ENCODE peak calls at places on chromosomes 11 and 22, in ten cellular contexts. J is A549, I is uterus, M is nephron progenitor cell, A is left ventricle myocardium inferior, Q is BJ, B is cardiac muscle cell, G is heart left ventricle, K is HL-60, S is transverse colon. P is an unnamed sample.

GRCh38 chr11:116731821-116732739 is 40.7 kb downstream of the BUD13 start:
- DNase-seq in G (no peak), A (no peak), M (no peak), J (no peak), I (no peak), Q (no peak), S (no peak), B (peak), K (no peak), P (no peak)

GRCh38 chr22:47189056-47189916 is 426.8 kb downstream of the TBC1D22A start:
- DNase-seq in S (peak), Q (no peak), A (no peak), G (peak), B (no peak), I (peak), K (no peak), J (no peak), M (no peak), P (no peak)

GRCh38 chr22:19554834-19555404 is 30.7 kb upstream of the CLDN5 start:
- DNase-seq in G (no peak), A (no peak), Q (no peak), M (peak), B (peak), S (no peak), I (no peak), J (peak), K (no peak), P (peak)

GRCh38 chr11:102172127-102172848 is 62.0 kb downstream of the YAP1 start:
- DNase-seq in I (no peak), M (no peak), J (no peak), G (no peak), S (no peak), Q (no peak), A (no peak), K (no peak), B (no peak), P (peak)

GRCh38 chr11:71251159-71251721 is 1.1 kb downstream of the SHANK2 start:
- DNase-seq in K (no peak), G (no peak), I (no peak), Q (no peak), S (peak), A (no peak), J (peak), B (no peak), M (no peak), P (no peak)

GRCh38 chr11:47667135-47667534 is 24.8 kb upstream of the MTCH2 start:
- DNase-seq in S (no peak), G (no peak), A (no peak), B (no peak), J (no peak), Q (no peak), K (no peak), I (no peak), M (peak), P (no peak)

GRCh38 chr11:2933376-2934056 is 4.3 kb upstream of the PHLDA2 start:
- DNase-seq in M (no peak), B (no peak), Q (no peak), G (no peak), S (peak), A (peak), J (peak), I (no peak), K (peak), P (peak)

GRCh38 chr11:44258190-44258489 is 51.8 kb downstream of the ALX4 start:
- DNase-seq in A (no peak), Q (peak), M (no peak), J (no peak), G (no peak), S (no peak), K (no peak), I (no peak), B (no peak), P (no peak)

GRCh38 chr11:125886997-125887372 is 483 bp upstream of the HYLS1 start:
- DNase-seq in I (peak), J (no peak), B (no peak), Q (no peak), A (peak), G (peak), K (no peak), M (no peak), S (peak), P (peak)

GRCh38 chr11:6437993-6438392 is 2.8 kb downstream of the HPX start:
- DNase-seq in G (no peak), S (no peak), A (no peak), J (no peak), B (no peak), K (peak), I (no peak), Q (no peak), M (no peak), P (no peak)

GRCh38 chr11:33160147-33160546 is 1.1 kb downstream of the CSTF3 start:
- DNase-seq in M (no peak), G (no peak), S (no peak), A (no peak), J (no peak), I (no peak), Q (no peak), B (no peak), K (peak), P (peak)

GRCh38 chr11:64864473-64865285 is 13.7 kb downstream of the EHD1 start:
- DNase-seq in B (peak), Q (no peak), M (no peak), A (peak), G (peak), I (peak), S (peak), J (no peak), K (no peak), P (no peak)

GRCh38 chr11:71221201-71221600 is 31.2 kb downstream of the SHANK2 start:
- DNase-seq in M (no peak), I (no peak), Q (no peak), B (no peak), G (no peak), S (no peak), A (no peak), K (no peak), J (no peak), P (no peak)

GRCh38 chr11:111840143-111840542 is 31.2 kb downstream of the ALG9 start:
- DNase-seq in K (no peak), J (no peak), M (no peak), A (no peak), Q (no peak), G (no peak), S (no peak), I (no peak), B (no peak), P (no peak)

GRCh38 chr22:20972933-20973577 is 6.0 kb downstream of the AIFM3 start:
- DNase-seq in M (no peak), B (no peak), A (no peak), K (no peak), S (no peak), J (no peak), G (no peak), Q (no peak), I (no peak), P (no peak)

GRCh38 chr22:40855960-40856512 is 403 bp downstream of the ST13 start:
- DNase-seq in K (peak), I (no peak), B (peak), A (peak), M (peak), J (no peak), S (no peak), Q (no peak), G (no peak), P (peak)

GRCh38 chr11:33942954-33943353 is 51.1 kb upstream of the LMO2 start:
- DNase-seq in A (peak), Q (peak), I (peak), M (no peak), B (no peak), K (no peak), S (no peak), J (no peak), G (peak), P (peak)

GRCh38 chr11:9344046-9344680 is 29.8 kb upstream of the TMEM41B start:
- DNase-seq in A (no peak), G (no peak), J (no peak), K (no peak), I (no peak), M (no peak), B (peak), Q (no peak), S (no peak), P (no peak)

GRCh38 chr11:76284161-76284560 is 77.9 kb upstream of the WNT11 start:
- DNase-seq in M (no peak), B (no peak), G (no peak), K (no peak), J (no peak), A (no peak), S (no peak), I (no peak), Q (no peak), P (no peak)

GRCh38 chr11:117691501-117691900 is 105.5 kb downstream of the DSCAML1 start:
- DNase-seq in K (no peak), A (no peak), B (no peak), Q (no peak), J (no peak), I (no peak), M (no peak), S (no peak), G (no peak), P (no peak)

GRCh38 chr22:24514241-24515024 is 19.3 kb downstream of the UPB1 start:
- DNase-seq in A (no peak), K (no peak), Q (no peak), M (no peak), J (no peak), G (no peak), B (no peak), I (no peak), S (peak), P (no peak)

GRCh38 chr11:112968988-112969714 is 7.9 kb downstream of the NCAM1 start:
- DNase-seq in I (no peak), J (no peak), G (no peak), A (no peak), S (no peak), M (no peak), B (no peak), K (no peak), Q (no peak), P (peak)

GRCh38 chr22:26681395-26681821 is 24.0 kb downstream of the MIAT start:
- DNase-seq in B (peak), K (no peak), J (no peak), M (peak), A (no peak), G (no peak), S (no peak), Q (no peak), I (no peak), P (no peak)

GRCh38 chr22:27125539-27125938 is 468.2 kb downstream of the MIAT start:
- DNase-seq in Q (no peak), K (no peak), M (no peak), A (no peak), S (no peak), J (no peak), B (no peak), G (no peak), I (no peak), P (no peak)

GRCh38 chr22:23685205-23685784 is 5.5 kb upstream of the RGL4 start:
- DNase-seq in J (no peak), A (no peak), B (no peak), Q (no peak), I (no peak), G (no peak), S (no peak), K (no peak), M (no peak), P (peak)

GRCh38 chr11:36702330-36703054 is 104.5 kb upstream of the RAG2 start:
- DNase-seq in A (no peak), S (no peak), I (no peak), G (peak), M (peak), Q (peak), J (peak), B (peak), K (peak), P (peak)

GRCh38 chr22:24697671-24698082 is 76.8 kb downstream of the PIWIL3 start:
- DNase-seq in A (peak), I (no peak), Q (no peak), B (no peak), K (peak), M (no peak), G (no peak), S (peak), J (no peak), P (no peak)

GRCh38 chr11:65776196-65776595 is 4.6 kb downstream of the AP5B1 start:
- DNase-seq in M (no peak), S (no peak), G (no peak), J (no peak), Q (no peak), A (no peak), B (no peak), K (peak), I (no peak), P (peak)

DNA sequence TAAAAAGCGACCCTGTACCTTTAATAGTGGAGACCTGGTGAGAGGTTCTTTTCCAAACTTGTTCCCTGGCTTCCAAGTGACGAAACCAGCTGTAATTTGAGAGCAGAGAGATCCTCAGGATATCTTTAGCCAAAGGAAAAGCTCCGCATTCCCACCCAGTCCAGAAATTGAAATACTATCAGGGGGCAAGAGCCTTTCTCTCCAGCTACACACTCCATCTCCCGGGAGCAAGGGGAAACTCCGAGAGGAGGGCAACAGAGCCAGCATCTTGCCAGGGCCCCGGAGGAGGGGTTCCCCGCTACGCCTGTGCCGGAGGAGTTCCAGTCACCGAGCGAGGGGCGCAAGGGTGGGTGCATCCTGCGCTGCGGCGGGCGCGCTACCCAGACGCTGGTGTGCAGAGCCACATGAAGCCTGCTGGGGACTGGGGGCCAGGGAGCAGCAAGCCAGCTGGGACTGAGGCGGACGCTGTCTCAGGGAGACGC is at the start of gene FIBIN:
- DNase-seq in G (peak), A (peak), B (peak), J (no peak), S (peak), I (peak), M (peak), K (no peak), Q (no peak), P (peak)
- TF ChIP-seq CTCF in G (no peak), A (no peak), B (no peak), J (no peak), S (no peak), I (no peak), M (no peak), K (no peak), Q (peak), P (no peak)

GRCh38 chr11:107916671-107917241 is 11.5 kb upstream of the RAB39A start:
- DNase-seq in I (no peak), M (peak), A (no peak), B (peak), G (no peak), J (no peak), Q (no peak), K (peak), S (peak), P (peak)
- TF ChIP-seq CTCF in I (no peak), M (peak), A (peak), B (peak), G (no peak), J (no peak), Q (peak), K (peak), S (no peak), P (peak)

GRCh38 chr11:68962527-68963250 is 18.1 kb downstream of the MRGPRD start:
- DNase-seq in G (no peak), B (no peak), K (no peak), I (peak), A (no peak), J (no peak), M (no peak), Q (no peak), S (peak), P (no peak)
- TF ChIP-seq CTCF in G (no peak), B (no peak), K (no peak), I (peak), A (no peak), J (no peak), M (no peak), Q (no peak), S (no peak), P (no peak)

GRCh38 chr11:69909561-69910518 is 90.6 kb upstream of the FGF3 start:
- DNase-seq in M (peak), B (peak), Q (no peak), A (no peak), I (no peak), K (no peak), S (no peak), G (no peak), J (no peak), P (no peak)
- TF ChIP-seq CTCF in M (peak), B (peak), Q (peak), A (peak), I (peak), K (peak), S (no peak), G (peak), J (peak), P (peak)

GRCh38 chr11:889686-890475 is 20.7 kb downstream of the CHID1 start:
- DNase-seq in B (no peak), I (no peak), Q (no peak), J (no peak), A (no peak), G (no peak), K (no peak), S (no peak), M (no peak), P (no peak)
- TF ChIP-seq CTCF in B (no peak), I (no peak), Q (no peak), J (no peak), A (no peak), G (no peak), K (no peak), S (no peak), M (no peak), P (no peak)

GRCh38 chr11:78193806-78194205 is 5.1 kb downstream of the USP35 start:
- DNase-seq in J (no peak), B (no peak), S (no peak), M (no peak), Q (no peak), K (no peak), I (no peak), G (no peak), A (no peak), P (no peak)
- TF ChIP-seq CTCF in J (no peak), B (no peak), S (no peak), M (no peak), Q (no peak), K (no peak), I (no peak), G (no peak), A (no peak), P (no peak)

DNA sequence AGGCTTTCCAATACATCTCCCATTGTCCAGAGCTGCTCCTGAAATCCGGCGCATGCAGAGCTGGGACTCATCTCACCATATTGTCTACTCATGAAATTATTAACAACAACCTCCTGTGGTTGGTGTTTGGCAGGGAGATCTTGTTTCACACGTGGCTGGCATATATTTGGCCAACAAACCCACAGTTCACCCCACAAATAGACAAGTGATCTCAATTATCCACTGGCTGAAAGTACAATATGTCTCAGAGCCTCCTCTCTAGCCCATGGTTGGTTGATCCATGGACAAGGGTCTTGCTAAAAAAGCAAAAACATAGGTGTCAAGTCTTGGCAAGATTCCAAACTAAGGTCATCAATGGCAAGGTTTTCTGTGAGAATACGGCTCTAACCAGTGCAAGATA is 386.9 kb downstream of the ETS1 start:
- DNase-seq in S (no peak), J (no peak), Q (no peak), M (no peak), B (no peak), K (no peak), I (no peak), A (no peak), G (no peak), P (no peak)
- TF ChIP-seq CTCF in S (no peak), J (no peak), Q (no peak), M (no peak), B (no peak), K (no peak), I (no peak), A (no peak), G (no peak), P (no peak)

P was measured in MCF 10A.